ENCODE peak calls at places on chromosome 2, in four cellular contexts. S is SK-N-SH, G is amniotic stem cell, F is amygdala. C is an unnamed sample.

GRCh38 chr2:133789743-133790142 is 221.5 kb upstream of the NCKAP5 start:
- DNase-seq in S (no peak), G (no peak), F (no peak), C (no peak)

GRCh38 chr2:124973396-124973795 is 948.3 kb downstream of the CNTNAP5 start:
- DNase-seq in S (no peak), G (no peak), F (no peak), C (no peak)

GRCh38 chr2:128326296-128326790 is 7.7 kb upstream of the HS6ST1 start:
- DNase-seq in S (no peak), G (no peak), F (no peak), C (no peak)

GRCh38 chr2:70897203-70897976 is 38.3 kb upstream of the ATP6V1B1 start:
- DNase-seq in S (no peak), G (no peak), F (no peak), C (no peak)

GRCh38 chr2:118319271-118319684 is 231.0 kb downstream of the INSIG2 start:
- DNase-seq in S (no peak), G (no peak), F (no peak), C (no peak)

GRCh38 chr2:203670939-203671338 is 35.5 kb upstream of the CD28 start:
- DNase-seq in S (no peak), G (no peak), F (no peak), C (peak)

GRCh38 chr2:108619916-108620620 is 85.8 kb downstream of the LIMS1 start:
- DNase-seq in S (no peak), G (no peak), F (no peak), C (no peak)

GRCh38 chr2:224838335-224838734 is 122.2 kb upstream of the CCDC195 start:
- DNase-seq in S (no peak), G (no peak), F (no peak), C (peak)

GRCh38 chr2:15584767-15585469 is 6.8 kb upstream of the DDX1 start:
- DNase-seq in S (no peak), G (no peak), F (no peak), C (no peak)